ENCODE peak calls at places on chromosomes 11 and 22, in five cellular contexts. X is H9, I is GM23338, Y is hepatocyte, W is keratinocyte. C is an unnamed sample.

GRCh38 chr22:50184004-50184461 is 1.7 kb upstream of the TRABD start:
- DNase-seq in X (no peak), I (peak; percentile 61), Y (peak; percentile 74), W (no peak), C (no peak)

GRCh38 chr11:104219081-104219480 is 55.1 kb upstream of the PDGFD start:
- DNase-seq in X (no peak), I (no peak), Y (no peak), W (no peak), C (no peak)

GRCh38 chr11:31340903-31341572 is 28.5 kb downstream of the DCDC1 start:
- DNase-seq in X (peak; percentile 31), I (peak; percentile 66), Y (peak; percentile 37), W (no peak), C (peak; percentile 43)

GRCh38 chr11:103183981-103184592 is 74.9 kb downstream of the DYNC2H1 start:
- DNase-seq in X (no peak), I (peak; percentile 10), Y (no peak), W (no peak), C (no peak)

GRCh38 chr11:38547464-38547863 is 1949.4 kb upstream of the RAG2 start:
- DNase-seq in X (no peak), I (no peak), Y (no peak), W (no peak), C (no peak)

GRCh38 chr11:77823775-77824174 is 2.8 kb downstream of the AAMDC start:
- DNase-seq in X (no peak), I (no peak), Y (peak; percentile 28), W (no peak), C (peak; percentile 32)

GRCh38 chr22:17977371-17977770 is 47.0 kb downstream of the MICAL3 start:
- DNase-seq in X (no peak), I (no peak), Y (no peak), W (no peak), C (no peak)

GRCh38 chr11:10455637-10456487 is 798 bp downstream of the AMPD3 start:
- DNase-seq in X (peak; percentile 66), I (peak; percentile 77), Y (peak; percentile 79), W (peak; percentile 49), C (peak; percentile 38)

GRCh38 chr11:37527545-37527944 is 929.5 kb upstream of the RAG2 start:
- DNase-seq in X (no peak), I (no peak), Y (no peak), W (no peak), C (no peak)

GRCh38 chr11:71176812-71177211 is 75.6 kb downstream of the SHANK2 start:
- DNase-seq in X (no peak), I (no peak), Y (no peak), W (no peak), C (no peak)

GRCh38 chr11:122375687-122376399 is 259.8 kb upstream of the BLID start:
- DNase-seq in X (no peak), I (no peak), Y (no peak), W (peak; percentile 4), C (no peak)

GRCh38 chr11:95563859-95564258 is 225.7 kb downstream of the FAM76B start:
- DNase-seq in X (no peak), I (no peak), Y (no peak), W (no peak), C (no peak)

GRCh38 chr11:131894615-131895544 is 524.5 kb downstream of the NTM start:
- DNase-seq in X (no peak), I (no peak), Y (no peak), W (peak; percentile 28), C (no peak)

GRCh38 chr11:70544774-70545625 is 146.7 kb downstream of the CTTN start:
- DNase-seq in X (peak; percentile 79), I (peak; percentile 61), Y (peak; percentile 31), W (no peak), C (no peak)

GRCh38 chr11:111077938-111078337 is 167.6 kb upstream of the POU2AF2 start:
- DNase-seq in X (no peak), I (no peak), Y (no peak), W (no peak), C (no peak)

GRCh38 chr11:126968915-126969314 is 31.7 kb downstream of the KIRREL3 start:
- DNase-seq in X (peak; percentile 83), I (peak; percentile 89), Y (no peak), W (no peak), C (no peak)

GRCh38 chr22:46779023-46779422 is 16.6 kb downstream of the TBC1D22A start:
- DNase-seq in X (no peak), I (no peak), Y (no peak), W (no peak), C (no peak)
- H4K20me1 ChIP-seq in X (no peaks in the 10 kb centered on the region), I (peaks cover 4% of the 10 kb centered on the region), Y (peaks cover 21% of the 10 kb centered on the region), W (peaks cover 4% of the 10 kb centered on the region), C (no peaks in the 10 kb centered on the region)

DNA sequence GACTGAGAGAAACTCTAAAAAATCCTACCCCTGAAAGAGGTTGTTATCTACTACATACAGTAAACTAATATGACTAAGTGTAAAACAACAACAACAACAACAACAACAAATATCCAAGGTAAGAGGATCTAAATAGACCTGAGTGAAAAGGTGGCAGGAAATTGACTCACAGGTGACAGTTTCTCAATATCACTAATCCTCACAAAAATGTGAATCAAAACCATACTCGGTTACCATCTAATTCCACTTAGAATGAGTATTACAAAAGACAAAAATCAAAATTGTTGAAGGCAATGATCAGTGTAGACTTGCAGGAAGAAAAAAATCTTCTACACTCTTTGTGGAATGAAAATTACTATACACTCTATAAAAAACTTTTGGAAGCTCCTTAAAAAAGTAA is 17.5 kb downstream of the RGL4 start:
- DNase-seq in X (no peak), I (no peak), Y (no peak), W (no peak), C (no peak)
- H4K20me1 ChIP-seq in X (no peaks in the 10 kb centered on the region), I (peaks cover 39% of the 10 kb centered on the region), Y (no peaks in the 10 kb centered on the region), W (no peaks in the 10 kb centered on the region), C (no peaks in the 10 kb centered on the region)

GRCh38 chr11:75303544-75304224 is 47.8 kb downstream of the ARRB1 start:
- DNase-seq in X (peak; percentile 62), I (no peak), Y (no peak), W (no peak), C (no peak)
- H4K20me1 ChIP-seq in X (no peaks in the 10 kb centered on the region), I (no peaks in the 10 kb centered on the region), Y (peaks cover 32% of the 10 kb centered on the region), W (no peaks in the 10 kb centered on the region), C (no peaks in the 10 kb centered on the region)

DNA sequence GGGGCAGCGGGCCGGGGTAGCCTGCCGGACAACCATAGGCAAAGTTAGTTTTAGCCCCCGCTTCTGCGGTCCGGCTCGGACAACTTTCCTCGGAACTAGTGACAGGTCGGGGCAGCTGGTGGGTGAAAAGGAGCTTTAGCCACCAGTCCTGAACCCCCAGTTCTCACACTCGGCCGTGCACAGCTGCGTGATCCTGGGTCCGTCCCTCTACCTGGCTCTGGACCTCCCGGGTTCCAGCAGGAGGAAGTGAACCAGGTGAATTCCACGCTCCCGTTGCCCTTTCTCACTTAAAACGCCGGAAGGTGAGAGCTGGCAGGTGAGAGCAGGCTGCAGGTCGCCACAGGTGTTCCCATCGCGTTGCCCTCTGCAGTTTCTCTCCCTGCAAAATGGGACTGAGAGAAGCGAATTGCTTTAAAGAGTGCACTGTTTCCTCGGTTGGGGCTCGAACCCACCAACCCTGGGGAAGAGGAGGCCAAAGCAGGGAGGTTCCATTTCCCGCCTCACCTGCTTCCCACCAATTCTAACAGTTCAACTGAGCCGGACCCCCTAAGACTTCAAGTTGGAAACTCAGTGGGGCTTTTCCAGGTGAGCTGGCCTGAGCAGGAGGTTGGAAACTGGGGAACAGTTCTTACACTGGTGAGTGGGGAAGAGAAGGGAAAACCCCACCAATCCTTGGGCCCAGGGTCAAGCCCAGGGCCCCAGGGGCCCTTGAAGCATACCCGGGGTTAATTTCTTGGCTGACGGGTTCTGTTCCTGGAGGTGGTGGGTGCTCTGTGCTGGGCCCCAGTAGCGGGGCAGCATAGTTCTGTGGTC is 489 bp downstream of the CD82 start:
- DNase-seq in X (peak; percentile 45), I (peak; percentile 57), Y (no peak), W (no peak), C (no peak)
- H4K20me1 ChIP-seq in X (no peaks in the 10 kb centered on the region), I (peaks cover 4% of the 10 kb centered on the region), Y (no peaks in the 10 kb centered on the region), W (no peaks in the 10 kb centered on the region), C (no peaks in the 10 kb centered on the region)

C was measured in endothelial cell of umbilical vein.